ENCODE peak calls at places on chromosomes 16 and 17, in ten cellular contexts. One of them, this sample, is unnamed.
A peak's percentile ranks its signal among the peaks of the same experiment; 100 is the strongest.

GRCh38 chr16:65178151-65178550 is 56.3 kb upstream of the CDH11 start:
- DNase-seq in prostate gland: no peak
- DNase-seq in H54: no peak
- DNase-seq in sigmoid colon: no peak
- DNase-seq in transverse colon: no peak
- DNase-seq in tibial nerve: no peak
- DNase-seq in heart left ventricle: no peak
- DNase-seq in endothelial cell of umbilical vein: no peak
- DNase-seq in upper lobe of left lung: no peak
- DNase-seq in A549: no peak
- DNase-seq in this sample: no peak

GRCh38 chr16:17318200-17318599 is 152.6 kb downstream of the XYLT1 start:
- DNase-seq in prostate gland: peak; percentile 32
- DNase-seq in H54: no peak
- DNase-seq in sigmoid colon: no peak
- DNase-seq in transverse colon: no peak
- DNase-seq in tibial nerve: peak; percentile 55
- DNase-seq in heart left ventricle: no peak
- DNase-seq in endothelial cell of umbilical vein: no peak
- DNase-seq in upper lobe of left lung: no peak
- DNase-seq in A549: no peak
- DNase-seq in this sample: no peak

GRCh38 chr16:86390335-86390734 is 120.0 kb upstream of the FOXF1 start:
- DNase-seq in prostate gland: no peak
- DNase-seq in H54: no peak
- DNase-seq in sigmoid colon: no peak
- DNase-seq in transverse colon: no peak
- DNase-seq in tibial nerve: no peak
- DNase-seq in heart left ventricle: no peak
- DNase-seq in endothelial cell of umbilical vein: no peak
- DNase-seq in upper lobe of left lung: no peak
- DNase-seq in A549: no peak
- DNase-seq in this sample: no peak

GRCh38 chr17:27396941-27397340 is 59.3 kb upstream of the KSR1 start:
- DNase-seq in prostate gland: no peak
- DNase-seq in H54: no peak
- DNase-seq in sigmoid colon: no peak
- DNase-seq in transverse colon: no peak
- DNase-seq in tibial nerve: no peak
- DNase-seq in heart left ventricle: no peak
- DNase-seq in endothelial cell of umbilical vein: no peak
- DNase-seq in upper lobe of left lung: no peak
- DNase-seq in A549: no peak
- DNase-seq in this sample: no peak

GRCh38 chr17:47278561-47278960 is 24.9 kb downstream of the ITGB3 start:
- DNase-seq in prostate gland: no peak
- DNase-seq in H54: no peak
- DNase-seq in sigmoid colon: no peak
- DNase-seq in transverse colon: no peak
- DNase-seq in tibial nerve: no peak
- DNase-seq in heart left ventricle: no peak
- DNase-seq in endothelial cell of umbilical vein: no peak
- DNase-seq in upper lobe of left lung: no peak
- DNase-seq in A549: no peak
- DNase-seq in this sample: no peak

GRCh38 chr17:8375738-8376259 is 705 bp downstream of the KRABD2 start:
- DNase-seq in prostate gland: peak; percentile 13
- DNase-seq in H54: no peak
- DNase-seq in sigmoid colon: no peak
- DNase-seq in transverse colon: no peak
- DNase-seq in tibial nerve: no peak
- DNase-seq in heart left ventricle: no peak
- DNase-seq in endothelial cell of umbilical vein: no peak
- DNase-seq in upper lobe of left lung: no peak
- DNase-seq in A549: no peak
- DNase-seq in this sample: no peak

GRCh38 chr16:83215417-83216001 is 588.7 kb downstream of the CDH13 start:
- DNase-seq in prostate gland: no peak
- DNase-seq in H54: peak; percentile 40
- DNase-seq in sigmoid colon: no peak
- DNase-seq in transverse colon: peak; percentile 37
- DNase-seq in tibial nerve: no peak
- DNase-seq in heart left ventricle: no peak
- DNase-seq in endothelial cell of umbilical vein: peak; percentile 48
- DNase-seq in upper lobe of left lung: no peak
- DNase-seq in A549: peak; percentile 23
- DNase-seq in this sample: peak; percentile 17

GRCh38 chr17:81069084-81069645 is 34.2 kb downstream of the BAIAP2 start:
- DNase-seq in prostate gland: no peak
- DNase-seq in H54: no peak
- DNase-seq in sigmoid colon: no peak
- DNase-seq in transverse colon: no peak
- DNase-seq in tibial nerve: no peak
- DNase-seq in heart left ventricle: no peak
- DNase-seq in endothelial cell of umbilical vein: no peak
- DNase-seq in upper lobe of left lung: peak; percentile 59
- DNase-seq in A549: no peak
- DNase-seq in this sample: no peak

GRCh38 chr16:85652431-85653221 is 36.1 kb downstream of the GINS2 start:
- DNase-seq in prostate gland: no peak
- DNase-seq in H54: no peak
- DNase-seq in sigmoid colon: peak; percentile 92
- DNase-seq in transverse colon: peak; percentile 61
- DNase-seq in tibial nerve: peak; percentile 30
- DNase-seq in heart left ventricle: peak; percentile 80
- DNase-seq in endothelial cell of umbilical vein: no peak
- DNase-seq in upper lobe of left lung: peak; percentile 89
- DNase-seq in A549: peak; percentile 25
- DNase-seq in this sample: peak; percentile 75

GRCh38 chr16:80547145-80547544 is 6.4 kb downstream of the DYNLRB2 start:
- DNase-seq in prostate gland: no peak
- DNase-seq in H54: no peak
- DNase-seq in sigmoid colon: no peak
- DNase-seq in transverse colon: no peak
- DNase-seq in tibial nerve: no peak
- DNase-seq in heart left ventricle: no peak
- DNase-seq in endothelial cell of umbilical vein: no peak
- DNase-seq in upper lobe of left lung: no peak
- DNase-seq in A549: no peak
- DNase-seq in this sample: no peak

DNA sequence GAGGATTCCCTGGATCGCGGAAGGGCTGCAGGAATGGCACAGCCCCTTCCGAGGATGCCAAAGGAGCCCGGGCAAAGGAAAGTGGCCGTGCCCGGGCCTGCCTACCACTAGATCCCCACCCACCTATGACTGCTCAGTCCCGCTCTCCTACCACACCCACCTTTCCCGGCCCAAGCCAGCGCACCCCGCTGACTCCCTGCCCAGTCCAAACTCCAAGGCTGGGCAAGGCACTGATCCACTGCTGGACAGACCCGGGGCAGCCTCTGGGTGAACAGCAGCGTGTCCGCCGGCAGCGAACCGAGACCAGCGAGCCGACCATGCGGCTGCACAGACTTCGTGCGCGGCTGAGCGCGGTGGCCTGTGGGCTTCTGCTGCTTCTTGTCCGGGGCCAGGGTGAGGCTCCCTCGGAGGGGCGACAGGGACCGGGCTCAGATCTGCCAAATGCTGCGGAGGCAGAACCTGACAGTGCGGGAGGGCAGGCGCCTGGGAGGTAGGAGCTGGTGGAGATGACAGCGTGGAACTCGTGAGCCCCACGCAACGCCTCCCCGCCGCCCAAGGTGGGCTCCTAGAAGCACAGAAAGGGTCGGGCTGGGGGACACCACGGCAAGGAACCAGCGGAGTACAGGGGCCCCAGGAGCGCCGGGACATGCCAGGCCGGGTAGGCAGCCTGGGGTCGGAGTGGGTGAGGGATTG is at the start of gene CES2:
- DNase-seq in prostate gland: peak; percentile 73
- DNase-seq in H54: no peak
- DNase-seq in sigmoid colon: no peak
- DNase-seq in transverse colon: peak; percentile 93
- DNase-seq in tibial nerve: no peak
- DNase-seq in heart left ventricle: no peak
- DNase-seq in endothelial cell of umbilical vein: peak; percentile 35
- DNase-seq in upper lobe of left lung: peak; percentile 85
- DNase-seq in A549: no peak
- DNase-seq in this sample: no peak
- TF ChIP-seq POLR2A in prostate gland: peak; percentile 64
- TF ChIP-seq POLR2A in H54: no peak
- TF ChIP-seq POLR2A in sigmoid colon: no peak
- TF ChIP-seq POLR2A in transverse colon: peak; percentile 98
- TF ChIP-seq POLR2A in tibial nerve: no peak
- TF ChIP-seq POLR2A in heart left ventricle: no peak
- TF ChIP-seq POLR2A in endothelial cell of umbilical vein: no peak
- TF ChIP-seq POLR2A in upper lobe of left lung: no peak
- TF ChIP-seq POLR2A in A549: no peak
- TF ChIP-seq POLR2A in this sample: no peak

DNA sequence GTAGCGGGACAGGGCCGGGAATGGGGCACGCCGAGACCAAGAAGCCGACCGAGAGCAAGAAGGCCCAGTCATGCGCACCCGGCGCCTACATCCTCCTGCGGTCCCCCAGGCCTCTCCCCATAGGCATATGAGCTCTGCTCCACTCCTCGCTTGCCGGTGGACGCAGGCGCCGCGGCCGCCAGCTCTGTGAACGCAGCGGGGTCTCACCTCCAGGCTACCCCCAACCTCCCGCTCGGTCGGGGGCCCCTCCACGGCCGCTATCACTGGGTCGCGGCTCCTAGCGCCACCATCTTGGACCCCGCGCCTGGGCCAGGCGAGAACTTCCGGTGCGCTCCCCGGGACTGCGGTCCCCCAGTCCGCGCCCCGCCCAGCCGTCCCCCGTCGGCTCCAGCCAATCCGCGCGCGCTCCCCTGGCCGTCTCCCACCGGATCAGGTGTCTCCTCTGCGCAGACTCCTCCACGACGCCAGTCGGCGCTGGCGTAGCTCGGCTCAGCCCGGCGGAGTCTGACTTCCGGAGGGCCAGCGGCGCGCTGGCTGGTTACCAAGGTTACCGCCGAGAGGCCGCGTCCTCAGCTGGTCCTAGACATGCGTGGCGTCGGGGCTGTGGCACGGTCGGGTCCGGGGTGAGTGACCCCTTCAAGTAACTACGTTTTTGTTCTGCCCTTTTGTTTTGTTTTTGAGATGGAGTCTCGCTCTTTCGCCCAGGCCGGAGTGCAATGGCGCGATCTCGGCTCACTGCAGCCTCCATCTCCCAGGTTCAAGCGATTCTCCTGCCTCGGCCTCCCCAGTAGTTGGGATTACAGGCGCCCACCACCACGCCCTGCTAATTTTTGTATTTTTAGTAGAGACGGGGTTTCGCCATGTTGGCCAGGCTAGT is at the start of gene ZNF594:
- DNase-seq in prostate gland: peak; percentile 94
- DNase-seq in H54: peak; percentile 98
- DNase-seq in sigmoid colon: peak; percentile 98
- DNase-seq in transverse colon: peak; percentile 96
- DNase-seq in tibial nerve: peak; percentile 89
- DNase-seq in heart left ventricle: peak; percentile 99
- DNase-seq in endothelial cell of umbilical vein: peak; percentile 93
- DNase-seq in upper lobe of left lung: peak; percentile 99
- DNase-seq in A549: peak; percentile 97
- DNase-seq in this sample: peak; percentile 98
- TF ChIP-seq POLR2A in prostate gland: peak; percentile 57
- TF ChIP-seq POLR2A in H54: peak; percentile 44
- TF ChIP-seq POLR2A in sigmoid colon: peak; percentile 36
- TF ChIP-seq POLR2A in transverse colon: peak; percentile 69
- TF ChIP-seq POLR2A in tibial nerve: peak; percentile 65
- TF ChIP-seq POLR2A in heart left ventricle: peak; percentile 30
- TF ChIP-seq POLR2A in endothelial cell of umbilical vein: peak; percentile 85
- TF ChIP-seq POLR2A in upper lobe of left lung: no peak
- TF ChIP-seq POLR2A in A549: no peak
- TF ChIP-seq POLR2A in this sample: peak; percentile 83

GRCh38 chr16:3182608-3183444 is 5.2 kb upstream of the OR1F1 start:
- DNase-seq in prostate gland: no peak
- DNase-seq in H54: peak; percentile 66
- DNase-seq in sigmoid colon: no peak
- DNase-seq in transverse colon: peak; percentile 35
- DNase-seq in tibial nerve: no peak
- DNase-seq in heart left ventricle: no peak
- DNase-seq in endothelial cell of umbilical vein: peak; percentile 45
- DNase-seq in upper lobe of left lung: peak; percentile 86
- DNase-seq in A549: peak; percentile 67
- DNase-seq in this sample: peak; percentile 70
- TF ChIP-seq POLR2A in prostate gland: no peak
- TF ChIP-seq POLR2A in H54: no peak
- TF ChIP-seq POLR2A in sigmoid colon: no peak
- TF ChIP-seq POLR2A in transverse colon: no peak
- TF ChIP-seq POLR2A in tibial nerve: no peak
- TF ChIP-seq POLR2A in heart left ventricle: no peak
- TF ChIP-seq POLR2A in endothelial cell of umbilical vein: no peak
- TF ChIP-seq POLR2A in upper lobe of left lung: no peak
- TF ChIP-seq POLR2A in A549: no peak
- TF ChIP-seq POLR2A in this sample: no peak

GRCh38 chr16:4800290-4801041 is 2.0 kb downstream of the ROGDI start:
- DNase-seq in prostate gland: peak; percentile 58
- DNase-seq in H54: no peak
- DNase-seq in sigmoid colon: no peak
- DNase-seq in transverse colon: peak; percentile 80
- DNase-seq in tibial nerve: no peak
- DNase-seq in heart left ventricle: peak; percentile 80
- DNase-seq in endothelial cell of umbilical vein: no peak
- DNase-seq in upper lobe of left lung: no peak
- DNase-seq in A549: no peak
- DNase-seq in this sample: peak; percentile 68
- TF ChIP-seq POLR2A in prostate gland: no peak
- TF ChIP-seq POLR2A in H54: no peak
- TF ChIP-seq POLR2A in sigmoid colon: no peak
- TF ChIP-seq POLR2A in transverse colon: peak; percentile 44
- TF ChIP-seq POLR2A in tibial nerve: no peak
- TF ChIP-seq POLR2A in heart left ventricle: no peak
- TF ChIP-seq POLR2A in endothelial cell of umbilical vein: no peak
- TF ChIP-seq POLR2A in upper lobe of left lung: no peak
- TF ChIP-seq POLR2A in A549: no peak
- TF ChIP-seq POLR2A in this sample: no peak

DNA sequence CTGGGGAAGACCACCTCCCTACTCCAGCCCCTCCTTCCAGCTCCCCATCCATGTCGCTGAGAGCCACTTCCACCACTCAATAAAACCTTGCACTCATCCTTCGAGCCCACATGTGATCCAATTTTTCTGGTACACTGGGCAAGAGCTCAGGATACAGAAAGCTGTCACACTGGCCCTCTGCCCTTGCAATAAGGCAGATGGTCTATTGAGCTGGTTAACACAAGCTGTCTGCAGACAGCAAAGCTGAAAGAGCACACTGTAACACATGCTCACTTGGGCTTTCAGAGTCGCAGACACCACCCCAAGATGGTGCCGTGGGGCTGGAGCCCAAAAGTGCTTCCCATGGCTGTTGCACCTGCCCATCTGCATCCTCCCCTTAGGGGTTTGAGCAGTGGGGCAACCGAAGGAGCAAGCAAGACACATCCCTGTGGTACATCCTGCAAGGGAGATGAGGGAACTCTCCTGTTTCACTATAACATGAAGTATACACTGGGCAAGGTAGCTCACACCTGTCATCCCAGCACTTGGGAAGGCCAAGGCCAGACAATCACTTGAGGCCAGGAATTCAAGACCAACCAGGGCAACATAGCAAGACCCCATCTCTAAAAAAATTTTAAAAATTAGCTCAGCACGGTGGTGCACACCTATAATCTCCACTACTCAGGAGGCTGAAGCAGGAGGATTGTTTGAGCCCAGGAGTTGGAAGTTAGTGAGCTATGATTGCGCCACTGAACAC is 52.8 kb upstream of the C17orf78 start:
- DNase-seq in prostate gland: no peak
- DNase-seq in H54: no peak
- DNase-seq in sigmoid colon: no peak
- DNase-seq in transverse colon: no peak
- DNase-seq in tibial nerve: no peak
- DNase-seq in heart left ventricle: no peak
- DNase-seq in endothelial cell of umbilical vein: no peak
- DNase-seq in upper lobe of left lung: no peak
- DNase-seq in A549: no peak
- DNase-seq in this sample: no peak
- TF ChIP-seq POLR2A in prostate gland: no peak
- TF ChIP-seq POLR2A in H54: no peak
- TF ChIP-seq POLR2A in sigmoid colon: no peak
- TF ChIP-seq POLR2A in transverse colon: no peak
- TF ChIP-seq POLR2A in tibial nerve: no peak
- TF ChIP-seq POLR2A in heart left ventricle: no peak
- TF ChIP-seq POLR2A in endothelial cell of umbilical vein: no peak
- TF ChIP-seq POLR2A in upper lobe of left lung: no peak
- TF ChIP-seq POLR2A in A549: no peak
- TF ChIP-seq POLR2A in this sample: no peak

This sample was measured in erythroblast.